ENCODE peak calls at places on chromosome 2, in four cellular contexts. B is upper lobe of left lung, T is A549, W is HepG2. C is an unnamed sample.

GRCh38 chr2:206071832-206072231 is 14.1 kb downstream of the INO80D start:
- ATAC-seq in B (no peak), T (no peak), W (peak), C (no peak)

GRCh38 chr2:196165016-196165415 is 6.4 kb downstream of the STK17B start:
- ATAC-seq in B (no peak), T (no peak), W (no peak), C (no peak)

GRCh38 chr2:72974436-72974754 is 57.1 kb downstream of the EMX1 start:
- ATAC-seq in B (no peak), T (no peak), W (no peak), C (no peak)

GRCh38 chr2:230886641-230887040 is 21.9 kb downstream of the ITM2C start:
- ATAC-seq in B (no peak), T (no peak), W (peak), C (no peak)

GRCh38 chr2:61770746-61771145 is 83.1 kb downstream of the FAM161A start:
- ATAC-seq in B (no peak), T (peak), W (no peak), C (no peak)

GRCh38 chr2:134231296-134231964 is 22.4 kb upstream of the MGAT5 start:
- ATAC-seq in B (no peak), T (no peak), W (no peak), C (no peak)

GRCh38 chr2:177905640-177906039 is 166.9 kb downstream of the PDE11A start:
- ATAC-seq in B (no peak), T (peak), W (peak), C (no peak)

GRCh38 chr2:30514134-30514860 is 67.3 kb downstream of the LCLAT1 start:
- ATAC-seq in B (no peak), T (no peak), W (peak), C (no peak)

GRCh38 chr2:85134255-85135065 is 1.3 kb downstream of the TCF7L1 start:
- ATAC-seq in B (peak), T (no peak), W (peak), C (no peak)

GRCh38 chr2:223762853-223763252 is 74.5 kb downstream of the AP1S3 start:
- ATAC-seq in B (peak), T (no peak), W (peak), C (no peak)

GRCh38 chr2:67888351-67889005 is 174.3 kb downstream of the C1D start:
- ATAC-seq in B (no peak), T (no peak), W (no peak), C (no peak)

GRCh38 chr2:104812281-104812680 is 41.6 kb upstream of the POU3F3 start:
- ATAC-seq in B (no peak), T (no peak), W (no peak), C (no peak)

GRCh38 chr2:69589973-69590652 is 53.4 kb downstream of the AAK1 start:
- ATAC-seq in B (no peak), T (peak), W (no peak), C (no peak)

DNA sequence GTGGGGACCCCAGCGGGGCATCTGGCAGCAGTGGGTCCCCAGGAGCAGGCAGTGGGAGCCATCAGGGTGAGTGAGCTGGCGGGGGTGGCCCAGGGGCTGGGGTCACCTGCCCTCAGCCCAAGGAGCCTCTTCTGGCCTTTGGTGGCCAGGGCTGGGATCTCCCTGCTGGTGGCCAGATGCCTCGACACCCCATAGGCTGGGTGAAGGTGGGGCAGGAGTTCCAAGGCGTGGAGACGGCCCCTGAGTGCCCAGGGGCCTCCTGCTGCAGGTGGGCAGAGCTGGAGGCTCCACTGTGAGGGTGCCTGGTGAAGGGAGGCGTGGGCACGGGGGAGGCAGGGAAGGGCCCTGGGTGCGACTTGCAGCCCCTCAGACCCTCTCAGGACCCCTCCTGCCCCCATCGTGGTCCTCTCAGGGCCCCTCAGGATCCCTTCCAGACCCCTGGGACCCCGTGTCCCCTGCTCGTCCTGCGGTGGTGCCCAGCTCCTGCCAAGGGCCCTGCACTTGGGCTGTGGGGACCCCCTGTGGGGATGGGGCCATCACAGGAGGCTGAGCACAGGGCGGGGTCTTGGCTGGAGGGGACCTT is 5.0 kb upstream of the GPR35 start:
- ATAC-seq in B (no peak), T (no peak), W (no peak), C (no peak)
- H3K4me3 ChIP-seq in B (no peak), T (no peak), W (no peak), C (no peak)

DNA sequence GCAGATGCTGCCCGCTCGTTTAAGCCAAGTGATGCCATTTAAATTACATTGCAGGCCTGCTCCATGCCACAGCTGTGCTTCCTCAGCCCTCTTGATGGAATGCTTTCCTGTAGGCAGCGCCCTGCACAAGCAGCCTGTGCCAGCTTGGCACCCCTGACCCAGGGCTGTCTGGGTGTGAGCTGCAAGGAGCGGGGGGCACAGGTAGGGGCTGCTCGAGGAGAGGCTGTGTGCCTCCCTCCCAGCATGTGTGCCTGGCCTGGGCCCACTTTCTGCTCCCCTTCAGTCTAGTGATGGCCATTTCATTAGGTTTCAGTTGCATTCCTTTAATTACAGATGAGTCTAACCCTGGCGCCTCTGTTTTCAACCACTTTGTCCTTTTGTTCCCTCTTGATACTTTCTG is 10.5 kb upstream of the ANO7 start:
- ATAC-seq in B (no peak), T (no peak), W (no peak), C (no peak)
- TF ChIP-seq EP300 in B (no peak), T (no peak), W (no peak), C (no peak)

DNA sequence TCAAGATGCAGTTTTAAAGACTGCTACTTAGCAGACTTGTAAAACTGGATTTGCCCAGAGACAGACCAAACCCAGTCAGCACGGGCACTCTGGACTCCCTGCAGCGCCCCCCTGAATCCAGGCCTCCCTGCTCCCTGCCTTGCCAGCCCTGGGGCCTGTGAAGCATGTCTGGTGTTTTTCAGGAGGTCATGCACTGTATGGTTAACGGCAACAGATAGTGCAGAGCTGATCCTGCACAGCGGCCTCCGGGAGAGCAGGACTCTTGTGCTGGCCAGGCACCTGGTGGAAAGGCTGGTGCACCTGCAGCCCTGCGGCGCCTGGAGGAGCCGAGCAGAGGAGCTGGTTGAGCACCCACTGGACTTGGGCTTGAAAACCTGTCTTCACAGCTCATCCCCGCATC is 30.4 kb downstream of the HDAC4 start:
- ATAC-seq in B (no peak), T (no peak), W (no peak), C (no peak)
- H3K4me3 ChIP-seq in B (no peak), T (no peak), W (no peak), C (no peak)

GRCh38 chr2:108444941-108445840 is 3.8 kb upstream of the GCC2 start:
- ATAC-seq in B (no peak), T (no peak), W (no peak), C (no peak)
- TF ChIP-seq EP300 in B (no peak), T (no peak), W (no peak), C (no peak)

DNA sequence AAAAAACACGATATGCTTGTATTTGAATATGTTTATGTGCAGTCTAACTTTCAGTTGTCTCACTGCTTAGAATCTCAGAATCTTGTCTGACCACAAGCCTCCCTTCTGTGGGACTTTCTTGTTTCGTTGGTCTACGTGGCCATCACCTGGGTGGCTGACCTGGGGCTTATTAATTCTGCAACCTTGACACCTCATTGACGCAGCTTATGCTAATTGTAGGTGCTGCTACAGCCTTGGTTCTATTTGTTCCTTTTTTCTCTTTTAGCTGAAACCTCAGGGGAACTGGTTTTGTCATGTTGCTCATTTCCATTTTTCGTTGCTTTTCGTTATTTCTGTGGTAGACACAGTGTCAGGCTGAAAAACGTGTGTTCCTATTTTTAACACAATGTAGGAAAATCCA is 273.7 kb downstream of the SLC4A3 start:
- ATAC-seq in B (no peak), T (no peak), W (no peak), C (no peak)
- H3K4me3 ChIP-seq in B (no peak), T (no peak), W (no peak), C (no peak)